ENCODE peak calls at places on chromosomes 7 and 10, in five cellular contexts. One of them, this sample, is unnamed.

GRCh38 chr10:72511414-72511813 is 114.5 kb downstream of the MICU1 start:
- DNase-seq in breast epithelium: no peak
- DNase-seq in prostate gland: no peak
- DNase-seq in SK-N-SH: no peak
- DNase-seq in HCT116: no peak
- DNase-seq in this sample: no peak

GRCh38 chr10:124649209-124649608 is 95.0 kb downstream of the FAM53B start:
- DNase-seq in breast epithelium: no peak
- DNase-seq in prostate gland: no peak
- DNase-seq in SK-N-SH: peak
- DNase-seq in HCT116: no peak
- DNase-seq in this sample: no peak

GRCh38 chr7:97187067-97187466 is 69.6 kb downstream of the SDHAF3 start:
- DNase-seq in breast epithelium: no peak
- DNase-seq in prostate gland: no peak
- DNase-seq in SK-N-SH: no peak
- DNase-seq in HCT116: no peak
- DNase-seq in this sample: no peak

GRCh38 chr10:58638406-58638805 is 125.7 kb downstream of the BICC1 start:
- DNase-seq in breast epithelium: no peak
- DNase-seq in prostate gland: no peak
- DNase-seq in SK-N-SH: no peak
- DNase-seq in HCT116: no peak
- DNase-seq in this sample: no peak

GRCh38 chr10:35412900-35413491 is 76.7 kb downstream of the CCNY start:
- DNase-seq in breast epithelium: no peak
- DNase-seq in prostate gland: no peak
- DNase-seq in SK-N-SH: no peak
- DNase-seq in HCT116: no peak
- DNase-seq in this sample: no peak

GRCh38 chr10:95181731-95182130 is 12.3 kb upstream of the ACSM6 start:
- DNase-seq in breast epithelium: no peak
- DNase-seq in prostate gland: no peak
- DNase-seq in SK-N-SH: no peak
- DNase-seq in HCT116: no peak
- DNase-seq in this sample: no peak

GRCh38 chr10:61786728-61787127 is 114.8 kb upstream of the ARID5B start:
- DNase-seq in breast epithelium: no peak
- DNase-seq in prostate gland: peak
- DNase-seq in SK-N-SH: no peak
- DNase-seq in HCT116: peak
- DNase-seq in this sample: no peak

GRCh38 chr7:18064242-18064838 is 36.7 kb upstream of the PRPS1L1 start:
- DNase-seq in breast epithelium: no peak
- DNase-seq in prostate gland: no peak
- DNase-seq in SK-N-SH: peak
- DNase-seq in HCT116: no peak
- DNase-seq in this sample: no peak

GRCh38 chr10:14758994-14759664 is 15.6 kb downstream of the FAM107B start:
- DNase-seq in breast epithelium: no peak
- DNase-seq in prostate gland: no peak
- DNase-seq in SK-N-SH: peak
- DNase-seq in HCT116: peak
- DNase-seq in this sample: no peak

GRCh38 chr7:74479066-74479781 is 25.5 kb downstream of the GTF2IRD1 start:
- DNase-seq in breast epithelium: no peak
- DNase-seq in prostate gland: no peak
- DNase-seq in SK-N-SH: peak
- DNase-seq in HCT116: no peak
- DNase-seq in this sample: no peak

GRCh38 chr10:131090761-131091661 is 220.5 kb downstream of the TCERG1L start:
- DNase-seq in breast epithelium: no peak
- DNase-seq in prostate gland: no peak
- DNase-seq in SK-N-SH: no peak
- DNase-seq in HCT116: no peak
- DNase-seq in this sample: no peak

GRCh38 chr10:89480047-89480446 is 55.3 kb downstream of the SLC16A12 start:
- DNase-seq in breast epithelium: no peak
- DNase-seq in prostate gland: no peak
- DNase-seq in SK-N-SH: no peak
- DNase-seq in HCT116: no peak
- DNase-seq in this sample: no peak

GRCh38 chr7:139152149-139152548 is 42.6 kb upstream of the ZC3HAV1 start:
- DNase-seq in breast epithelium: no peak
- DNase-seq in prostate gland: no peak
- DNase-seq in SK-N-SH: no peak
- DNase-seq in HCT116: no peak
- DNase-seq in this sample: no peak

DNA sequence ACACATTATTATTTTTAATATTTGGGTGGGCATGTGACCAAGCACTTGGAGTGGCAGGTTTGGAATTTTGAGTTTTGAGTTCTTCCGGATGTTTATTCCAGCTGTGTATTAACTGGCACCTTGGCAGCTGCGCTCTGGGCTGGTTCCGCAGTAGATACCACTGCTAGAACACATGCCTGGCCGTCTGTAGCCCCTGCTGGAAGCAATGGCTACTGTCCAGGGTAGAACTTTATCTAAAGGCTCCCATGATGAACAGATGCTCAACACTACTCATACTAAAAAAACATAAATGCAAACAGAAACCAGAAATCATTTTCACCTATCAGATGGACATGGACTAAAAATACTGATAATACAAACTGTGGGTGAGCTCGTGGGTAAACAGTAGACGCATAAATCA is 19.4 kb upstream of the SH3PXD2A start:
- DNase-seq in breast epithelium: no peak
- DNase-seq in prostate gland: no peak
- DNase-seq in SK-N-SH: peak
- DNase-seq in HCT116: no peak
- DNase-seq in this sample: no peak
- TF ChIP-seq CTCF in breast epithelium: no peak
- TF ChIP-seq CTCF in prostate gland: no peak
- TF ChIP-seq CTCF in SK-N-SH: no peak
- TF ChIP-seq CTCF in HCT116: no peak
- TF ChIP-seq CTCF in this sample: no peak

GRCh38 chr7:79337722-79338121 is 115.7 kb downstream of the MAGI2 start:
- DNase-seq in breast epithelium: no peak
- DNase-seq in prostate gland: no peak
- DNase-seq in SK-N-SH: no peak
- DNase-seq in HCT116: no peak
- DNase-seq in this sample: no peak
- TF ChIP-seq POLR2AphosphoS5 in breast epithelium: no peak
- TF ChIP-seq POLR2AphosphoS5 in prostate gland: no peak
- TF ChIP-seq POLR2AphosphoS5 in SK-N-SH: no peak
- TF ChIP-seq POLR2AphosphoS5 in HCT116: no peak
- TF ChIP-seq POLR2AphosphoS5 in this sample: no peak

GRCh38 chr7:12722136-12722535 is 34.7 kb downstream of the ARL4A start:
- DNase-seq in breast epithelium: no peak
- DNase-seq in prostate gland: no peak
- DNase-seq in SK-N-SH: no peak
- DNase-seq in HCT116: no peak
- DNase-seq in this sample: no peak

GRCh38 chr7:12722720-12723241 is 35.3 kb downstream of the ARL4A start:
- DNase-seq in breast epithelium: no peak
- DNase-seq in prostate gland: no peak
- DNase-seq in SK-N-SH: no peak
- DNase-seq in HCT116: no peak
- DNase-seq in this sample: no peak

GRCh38 chr7:12719978-12720377 is 32.5 kb downstream of the ARL4A start:
- DNase-seq in breast epithelium: no peak
- DNase-seq in prostate gland: no peak
- DNase-seq in SK-N-SH: no peak
- DNase-seq in HCT116: no peak
- DNase-seq in this sample: no peak

GRCh38 chr7:12719141-12719919 is 31.9 kb downstream of the ARL4A start:
- DNase-seq in breast epithelium: no peak
- DNase-seq in prostate gland: peak
- DNase-seq in SK-N-SH: no peak
- DNase-seq in HCT116: no peak
- DNase-seq in this sample: peak

GRCh38 chr7:12721286-12721830 is 33.9 kb downstream of the ARL4A start:
- DNase-seq in breast epithelium: no peak
- DNase-seq in prostate gland: no peak
- DNase-seq in SK-N-SH: no peak
- DNase-seq in HCT116: no peak
- DNase-seq in this sample: no peak
- H3K27ac ChIP-seq in breast epithelium: no peak
- H3K27ac ChIP-seq in prostate gland: no peak
- H3K27ac ChIP-seq in SK-N-SH: no peak
- H3K27ac ChIP-seq in HCT116: no peak
- H3K27ac ChIP-seq in this sample: no peak

DNA sequence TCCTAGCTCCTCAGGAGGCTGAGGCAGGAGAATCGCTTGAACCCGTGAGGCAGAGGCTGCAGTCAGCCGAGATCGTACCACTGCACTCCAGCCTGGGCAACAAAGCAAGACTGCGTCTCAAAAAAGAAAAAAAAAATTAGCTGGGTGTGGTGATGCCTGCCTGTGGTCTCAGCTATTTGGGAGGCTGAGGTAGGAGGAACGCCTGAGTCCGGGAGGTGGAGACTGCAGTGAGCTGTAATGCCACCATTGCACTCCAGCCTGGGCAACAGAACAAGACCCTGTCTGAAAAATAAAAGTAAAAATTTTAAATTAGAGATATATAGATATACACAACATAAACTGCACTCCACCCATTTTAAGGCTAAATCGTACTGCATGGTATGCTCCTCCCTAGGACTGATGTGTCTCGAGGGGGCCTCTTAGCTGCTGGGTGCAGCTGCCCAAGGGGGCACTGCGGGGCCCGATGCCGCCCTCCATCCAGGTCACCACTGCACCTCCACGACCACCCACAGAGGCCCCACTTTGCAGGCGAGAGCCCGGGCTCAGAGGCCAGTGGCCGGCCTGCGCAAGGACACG is 40.9 kb upstream of the FOXK1 start:
- DNase-seq in breast epithelium: no peak
- DNase-seq in prostate gland: no peak
- DNase-seq in SK-N-SH: no peak
- DNase-seq in HCT116: no peak
- DNase-seq in this sample: peak
- TF ChIP-seq CTCF in breast epithelium: peak
- TF ChIP-seq CTCF in prostate gland: no peak
- TF ChIP-seq CTCF in SK-N-SH: peak
- TF ChIP-seq CTCF in HCT116: no peak
- TF ChIP-seq CTCF in this sample: no peak

GRCh38 chr10:114715171-114715670 is 57.1 kb upstream of the ABLIM1 start:
- DNase-seq in breast epithelium: no peak
- DNase-seq in prostate gland: no peak
- DNase-seq in SK-N-SH: no peak
- DNase-seq in HCT116: no peak
- DNase-seq in this sample: no peak
- TF ChIP-seq POLR2AphosphoS5 in breast epithelium: peak
- TF ChIP-seq POLR2AphosphoS5 in prostate gland: no peak
- TF ChIP-seq POLR2AphosphoS5 in SK-N-SH: no peak
- TF ChIP-seq POLR2AphosphoS5 in HCT116: no peak
- TF ChIP-seq POLR2AphosphoS5 in this sample: peak

GRCh38 chr10:75231672-75232581 is 3.8 kb downstream of the COMTD1 start:
- DNase-seq in breast epithelium: no peak
- DNase-seq in prostate gland: no peak
- DNase-seq in SK-N-SH: no peak
- DNase-seq in HCT116: no peak
- DNase-seq in this sample: no peak
- H3K27ac ChIP-seq in breast epithelium: no peak
- H3K27ac ChIP-seq in prostate gland: no peak
- H3K27ac ChIP-seq in SK-N-SH: no peak
- H3K27ac ChIP-seq in HCT116: no peak
- H3K27ac ChIP-seq in this sample: peak

GRCh38 chr7:28623863-28624262 is 211.5 kb downstream of the CREB5 start:
- DNase-seq in breast epithelium: no peak
- DNase-seq in prostate gland: no peak
- DNase-seq in SK-N-SH: peak
- DNase-seq in HCT116: peak
- DNase-seq in this sample: no peak
- TF ChIP-seq CTCF in breast epithelium: no peak
- TF ChIP-seq CTCF in prostate gland: no peak
- TF ChIP-seq CTCF in SK-N-SH: peak
- TF ChIP-seq CTCF in HCT116: peak
- TF ChIP-seq CTCF in this sample: no peak

GRCh38 chr10:4725917-4726606 is 99.9 kb upstream of the AKR1E2 start:
- DNase-seq in breast epithelium: no peak
- DNase-seq in prostate gland: no peak
- DNase-seq in SK-N-SH: no peak
- DNase-seq in HCT116: peak
- DNase-seq in this sample: no peak
- TF ChIP-seq POLR2AphosphoS5 in breast epithelium: no peak
- TF ChIP-seq POLR2AphosphoS5 in prostate gland: no peak
- TF ChIP-seq POLR2AphosphoS5 in SK-N-SH: peak
- TF ChIP-seq POLR2AphosphoS5 in HCT116: peak
- TF ChIP-seq POLR2AphosphoS5 in this sample: peak

GRCh38 chr7:6460303-6460702 is 12.5 kb upstream of the DAGLB start:
- DNase-seq in breast epithelium: no peak
- DNase-seq in prostate gland: peak
- DNase-seq in SK-N-SH: no peak
- DNase-seq in HCT116: no peak
- DNase-seq in this sample: no peak
- H3K27ac ChIP-seq in breast epithelium: peak
- H3K27ac ChIP-seq in prostate gland: peak
- H3K27ac ChIP-seq in SK-N-SH: no peak
- H3K27ac ChIP-seq in HCT116: no peak
- H3K27ac ChIP-seq in this sample: no peak